ENCODE peak calls at places on chromosomes 3 and 15, in five cellular contexts. One of them, this sample, is unnamed.

GRCh38 chr3:195176776-195177175 is 94.2 kb downstream of the XXYLT1 start:
- DNase-seq in A172: no peak
- DNase-seq in SK-MEL-5: no peak
- DNase-seq in AG08396: no peak
- DNase-seq in activated T-helper 9 cell treated with anti-CD3 and anti-CD28 coated beads, Interleukin-2, amount 50 U/mL, for 16 hours: no peak
- DNase-seq in this sample: no peak

GRCh38 chr3:138509586-138509985 is 75.2 kb downstream of the ESYT3 start:
- DNase-seq in activated T-helper 9 cell treated with anti-CD3 and anti-CD28 coated beads, Interleukin-2, amount 50 U/mL, for 16 hours: no peak
- DNase-seq in AG08396: no peak
- DNase-seq in SK-MEL-5: no peak
- DNase-seq in A172: no peak
- DNase-seq in this sample: no peak

GRCh38 chr3:123383101-123384053 is 65.5 kb downstream of the ADCY5 start:
- DNase-seq in SK-MEL-5: no peak
- DNase-seq in activated T-helper 9 cell treated with anti-CD3 and anti-CD28 coated beads, Interleukin-2, amount 50 U/mL, for 16 hours: no peak
- DNase-seq in A172: no peak
- DNase-seq in AG08396: peak; percentile 34
- DNase-seq in this sample: no peak

GRCh38 chr3:52620580-52620979 is 65.1 kb downstream of the PBRM1 start:
- DNase-seq in SK-MEL-5: no peak
- DNase-seq in A172: no peak
- DNase-seq in AG08396: no peak
- DNase-seq in activated T-helper 9 cell treated with anti-CD3 and anti-CD28 coated beads, Interleukin-2, amount 50 U/mL, for 16 hours: no peak
- DNase-seq in this sample: no peak

GRCh38 chr3:182487048-182487447 is 306.3 kb upstream of the ATP11B start:
- DNase-seq in SK-MEL-5: no peak
- DNase-seq in activated T-helper 9 cell treated with anti-CD3 and anti-CD28 coated beads, Interleukin-2, amount 50 U/mL, for 16 hours: no peak
- DNase-seq in AG08396: no peak
- DNase-seq in A172: no peak
- DNase-seq in this sample: no peak

GRCh38 chr3:155772801-155773200 is 27.9 kb upstream of the PLCH1 start:
- DNase-seq in AG08396: no peak
- DNase-seq in SK-MEL-5: no peak
- DNase-seq in A172: no peak
- DNase-seq in activated T-helper 9 cell treated with anti-CD3 and anti-CD28 coated beads, Interleukin-2, amount 50 U/mL, for 16 hours: no peak
- DNase-seq in this sample: no peak

GRCh38 chr3:48446425-48447193 is at the start of gene ATRIP:
- DNase-seq in A172: peak; percentile 73
- DNase-seq in activated T-helper 9 cell treated with anti-CD3 and anti-CD28 coated beads, Interleukin-2, amount 50 U/mL, for 16 hours: peak; percentile 85
- DNase-seq in AG08396: peak; percentile 96
- DNase-seq in SK-MEL-5: peak; percentile 82
- DNase-seq in this sample: peak; percentile 91

GRCh38 chr3:195880037-195880431 is 28.3 kb downstream of the TNK2 start:
- DNase-seq in A172: no peak
- DNase-seq in SK-MEL-5: no peak
- DNase-seq in AG08396: no peak
- DNase-seq in activated T-helper 9 cell treated with anti-CD3 and anti-CD28 coated beads, Interleukin-2, amount 50 U/mL, for 16 hours: no peak
- DNase-seq in this sample: no peak

GRCh38 chr15:33256874-33257273 is 53.9 kb upstream of the RYR3 start:
- DNase-seq in activated T-helper 9 cell treated with anti-CD3 and anti-CD28 coated beads, Interleukin-2, amount 50 U/mL, for 16 hours: no peak
- DNase-seq in SK-MEL-5: no peak
- DNase-seq in AG08396: no peak
- DNase-seq in A172: no peak
- DNase-seq in this sample: no peak

GRCh38 chr3:104941785-104942184 is 424.9 kb upstream of the ALCAM start:
- DNase-seq in SK-MEL-5: no peak
- DNase-seq in AG08396: no peak
- DNase-seq in activated T-helper 9 cell treated with anti-CD3 and anti-CD28 coated beads, Interleukin-2, amount 50 U/mL, for 16 hours: no peak
- DNase-seq in A172: no peak
- DNase-seq in this sample: no peak

GRCh38 chr15:27573800-27574485 is 525.2 kb downstream of the OCA2 start:
- DNase-seq in AG08396: no peak
- DNase-seq in activated T-helper 9 cell treated with anti-CD3 and anti-CD28 coated beads, Interleukin-2, amount 50 U/mL, for 16 hours: no peak
- DNase-seq in A172: no peak
- DNase-seq in SK-MEL-5: no peak
- DNase-seq in this sample: no peak

GRCh38 chr15:36579792-36580431 is 486 bp downstream of the CDIN1 start:
- DNase-seq in A172: no peak
- DNase-seq in activated T-helper 9 cell treated with anti-CD3 and anti-CD28 coated beads, Interleukin-2, amount 50 U/mL, for 16 hours: no peak
- DNase-seq in AG08396: no peak
- DNase-seq in SK-MEL-5: no peak
- DNase-seq in this sample: no peak

GRCh38 chr3:83567935-83568334 is 1390.9 kb upstream of the CADM2 start:
- DNase-seq in activated T-helper 9 cell treated with anti-CD3 and anti-CD28 coated beads, Interleukin-2, amount 50 U/mL, for 16 hours: no peak
- DNase-seq in AG08396: no peak
- DNase-seq in A172: no peak
- DNase-seq in SK-MEL-5: no peak
- DNase-seq in this sample: no peak

GRCh38 chr3:65995030-65995429 is 43.7 kb downstream of the MAGI1 start:
- DNase-seq in A172: no peak
- DNase-seq in SK-MEL-5: no peak
- DNase-seq in activated T-helper 9 cell treated with anti-CD3 and anti-CD28 coated beads, Interleukin-2, amount 50 U/mL, for 16 hours: no peak
- DNase-seq in AG08396: no peak
- DNase-seq in this sample: no peak

This sample was measured in Caco-2.